ENCODE peak calls at places on chromosome 1, in eight cellular contexts. One of them, this sample, is unnamed.

GRCh38 chr1:47984175-47984789 is 12.9 kb downstream of the TRABD2B start:
- DNase-seq in CD8-positive, alpha-beta T cell: no peak
- DNase-seq in astrocyte: no peak
- DNase-seq in GM06990: no peak
- DNase-seq in GM23338: peak; percentile 81
- DNase-seq in Calu3: no peak
- DNase-seq in GM10248: no peak
- DNase-seq in GM12864: no peak
- DNase-seq in this sample: no peak

GRCh38 chr1:222928212-222928611 is 113.4 kb downstream of the DISP1 start:
- DNase-seq in CD8-positive, alpha-beta T cell: no peak
- DNase-seq in astrocyte: peak; percentile 29
- DNase-seq in GM06990: no peak
- DNase-seq in GM23338: peak; percentile 89
- DNase-seq in Calu3: no peak
- DNase-seq in GM10248: no peak
- DNase-seq in GM12864: no peak
- DNase-seq in this sample: peak; percentile 22

GRCh38 chr1:91282695-91283420 is 121.8 kb downstream of the HFM1 start:
- DNase-seq in CD8-positive, alpha-beta T cell: peak; percentile 4
- DNase-seq in astrocyte: peak; percentile 50
- DNase-seq in GM06990: no peak
- DNase-seq in GM23338: peak; percentile 91
- DNase-seq in Calu3: peak; percentile 66
- DNase-seq in GM10248: peak; percentile 45
- DNase-seq in GM12864: peak; percentile 44
- DNase-seq in this sample: peak; percentile 90

GRCh38 chr1:150221552-150221951 is 14.4 kb downstream of the ANP32E start:
- DNase-seq in CD8-positive, alpha-beta T cell: no peak
- DNase-seq in astrocyte: no peak
- DNase-seq in GM06990: no peak
- DNase-seq in GM23338: peak; percentile 36
- DNase-seq in Calu3: peak; percentile 13
- DNase-seq in GM10248: no peak
- DNase-seq in GM12864: no peak
- DNase-seq in this sample: peak; percentile 71

GRCh38 chr1:198880397-198880796 is 241.6 kb downstream of the PTPRC start:
- DNase-seq in CD8-positive, alpha-beta T cell: no peak
- DNase-seq in astrocyte: peak; percentile 93
- DNase-seq in GM06990: no peak
- DNase-seq in GM23338: no peak
- DNase-seq in Calu3: no peak
- DNase-seq in GM10248: no peak
- DNase-seq in GM12864: no peak
- DNase-seq in this sample: peak; percentile 69

GRCh38 chr1:6207921-6208320 is 2.0 kb downstream of the RNF207 start:
- DNase-seq in CD8-positive, alpha-beta T cell: no peak
- DNase-seq in astrocyte: no peak
- DNase-seq in GM06990: no peak
- DNase-seq in GM23338: no peak
- DNase-seq in Calu3: no peak
- DNase-seq in GM10248: no peak
- DNase-seq in GM12864: no peak
- DNase-seq in this sample: no peak

GRCh38 chr1:54415533-54415932 is 9.3 kb upstream of the SSBP3 start:
- DNase-seq in CD8-positive, alpha-beta T cell: no peak
- DNase-seq in astrocyte: no peak
- DNase-seq in GM06990: no peak
- DNase-seq in GM23338: no peak
- DNase-seq in Calu3: no peak
- DNase-seq in GM10248: no peak
- DNase-seq in GM12864: no peak
- DNase-seq in this sample: no peak

GRCh38 chr1:12460911-12461621 is 156.9 kb downstream of the DHRS3 start:
- DNase-seq in CD8-positive, alpha-beta T cell: no peak
- DNase-seq in astrocyte: peak; percentile 86
- DNase-seq in GM06990: no peak
- DNase-seq in GM23338: no peak
- DNase-seq in Calu3: no peak
- DNase-seq in GM10248: no peak
- DNase-seq in GM12864: no peak
- DNase-seq in this sample: peak; percentile 90

GRCh38 chr1:55064861-55065263 is 25.5 kb downstream of the PCSK9 start:
- DNase-seq in CD8-positive, alpha-beta T cell: no peak
- DNase-seq in astrocyte: peak; percentile 53
- DNase-seq in GM06990: no peak
- DNase-seq in GM23338: no peak
- DNase-seq in Calu3: no peak
- DNase-seq in GM10248: no peak
- DNase-seq in GM12864: no peak
- DNase-seq in this sample: peak; percentile 69

GRCh38 chr1:27298632-27299384 is 23.2 kb upstream of the TMEM222 start:
- DNase-seq in CD8-positive, alpha-beta T cell: no peak
- DNase-seq in astrocyte: no peak
- DNase-seq in GM06990: no peak
- DNase-seq in GM23338: no peak
- DNase-seq in Calu3: no peak
- DNase-seq in GM10248: no peak
- DNase-seq in GM12864: no peak
- DNase-seq in this sample: no peak

GRCh38 chr1:32249831-32250525 is 1.1 kb upstream of the LCK start:
- DNase-seq in CD8-positive, alpha-beta T cell: peak; percentile 76
- DNase-seq in astrocyte: no peak
- DNase-seq in GM06990: peak; percentile 88
- DNase-seq in GM23338: no peak
- DNase-seq in Calu3: no peak
- DNase-seq in GM10248: peak; percentile 86
- DNase-seq in GM12864: peak; percentile 96
- DNase-seq in this sample: no peak

GRCh38 chr1:145995964-145996432 is 381 bp downstream of the TXNIP start:
- DNase-seq in CD8-positive, alpha-beta T cell: no peak
- DNase-seq in astrocyte: no peak
- DNase-seq in GM06990: peak; percentile 18
- DNase-seq in GM23338: peak; percentile 35
- DNase-seq in Calu3: no peak
- DNase-seq in GM10248: no peak
- DNase-seq in GM12864: no peak
- DNase-seq in this sample: no peak

GRCh38 chr1:145805057-145805456 is 18.8 kb downstream of the RNF115 start:
- DNase-seq in CD8-positive, alpha-beta T cell: no peak
- DNase-seq in astrocyte: no peak
- DNase-seq in GM06990: no peak
- DNase-seq in GM23338: no peak
- DNase-seq in Calu3: no peak
- DNase-seq in GM10248: no peak
- DNase-seq in GM12864: no peak
- DNase-seq in this sample: no peak

GRCh38 chr1:218392717-218393116 is 47.6 kb downstream of the TGFB2 start:
- DNase-seq in CD8-positive, alpha-beta T cell: no peak
- DNase-seq in astrocyte: no peak
- DNase-seq in GM06990: no peak
- DNase-seq in GM23338: no peak
- DNase-seq in Calu3: no peak
- DNase-seq in GM10248: no peak
- DNase-seq in GM12864: no peak
- DNase-seq in this sample: no peak

GRCh38 chr1:48055854-48056253 is 58.7 kb upstream of the TRABD2B start:
- DNase-seq in CD8-positive, alpha-beta T cell: no peak
- DNase-seq in astrocyte: no peak
- DNase-seq in GM06990: no peak
- DNase-seq in GM23338: peak; percentile 82
- DNase-seq in Calu3: no peak
- DNase-seq in GM10248: no peak
- DNase-seq in GM12864: no peak
- DNase-seq in this sample: no peak

GRCh38 chr1:85361106-85361505 is 84.7 kb upstream of the BCL10 start:
- DNase-seq in CD8-positive, alpha-beta T cell: no peak
- DNase-seq in astrocyte: peak; percentile 96
- DNase-seq in GM06990: no peak
- DNase-seq in GM23338: no peak
- DNase-seq in Calu3: peak; percentile 17
- DNase-seq in GM10248: no peak
- DNase-seq in GM12864: no peak
- DNase-seq in this sample: peak; percentile 91

GRCh38 chr1:243730499-243731150 is 119.4 kb downstream of the AKT3 start:
- DNase-seq in CD8-positive, alpha-beta T cell: no peak
- DNase-seq in astrocyte: no peak
- DNase-seq in GM06990: no peak
- DNase-seq in GM23338: no peak
- DNase-seq in Calu3: peak; percentile 85
- DNase-seq in GM10248: no peak
- DNase-seq in GM12864: no peak
- DNase-seq in this sample: no peak

GRCh38 chr1:230152999-230153398 is 86.0 kb downstream of the GALNT2 start:
- DNase-seq in CD8-positive, alpha-beta T cell: no peak
- DNase-seq in astrocyte: no peak
- DNase-seq in GM06990: no peak
- DNase-seq in GM23338: no peak
- DNase-seq in Calu3: no peak
- DNase-seq in GM10248: no peak
- DNase-seq in GM12864: no peak
- DNase-seq in this sample: no peak

DNA sequence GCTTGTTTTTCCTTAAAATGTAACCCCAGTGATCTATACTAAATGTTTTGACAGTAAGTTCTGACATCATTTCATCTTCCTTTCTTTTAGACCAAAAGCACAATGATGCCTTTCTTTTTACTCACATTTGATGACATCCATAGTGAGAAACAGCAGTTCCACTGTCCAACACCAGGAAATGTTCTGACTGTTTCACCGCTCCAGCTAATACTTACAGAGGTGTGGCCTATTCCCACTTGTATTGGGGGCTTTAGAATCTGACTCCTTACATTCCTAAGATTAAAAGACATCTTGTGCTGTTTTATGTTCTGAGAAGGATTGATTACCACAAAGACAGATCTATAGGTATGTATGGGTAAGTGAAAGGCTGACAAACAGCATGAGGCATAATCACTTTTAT is 1018.2 kb upstream of the PRMT6 start:
- DNase-seq in CD8-positive, alpha-beta T cell: no peak
- DNase-seq in astrocyte: no peak
- DNase-seq in GM06990: no peak
- DNase-seq in GM23338: no peak
- DNase-seq in Calu3: no peak
- DNase-seq in GM10248: no peak
- DNase-seq in GM12864: no peak
- DNase-seq in this sample: no peak
- TF ChIP-seq CTCF in CD8-positive, alpha-beta T cell: no peak
- TF ChIP-seq CTCF in astrocyte: no peak
- TF ChIP-seq CTCF in GM06990: no peak
- TF ChIP-seq CTCF in GM23338: no peak
- TF ChIP-seq CTCF in Calu3: no peak
- TF ChIP-seq CTCF in GM10248: no peak
- TF ChIP-seq CTCF in GM12864: no peak
- TF ChIP-seq CTCF in this sample: no peak

GRCh38 chr1:30103708-30104107 is 619.7 kb downstream of the MATN1 start:
- DNase-seq in CD8-positive, alpha-beta T cell: no peak
- DNase-seq in astrocyte: no peak
- DNase-seq in GM06990: no peak
- DNase-seq in GM23338: no peak
- DNase-seq in Calu3: no peak
- DNase-seq in GM10248: no peak
- DNase-seq in GM12864: no peak
- DNase-seq in this sample: no peak

GRCh38 chr1:30109853-30110252 is 613.5 kb downstream of the MATN1 start:
- DNase-seq in CD8-positive, alpha-beta T cell: no peak
- DNase-seq in astrocyte: peak; percentile 18
- DNase-seq in GM06990: no peak
- DNase-seq in GM23338: no peak
- DNase-seq in Calu3: no peak
- DNase-seq in GM10248: no peak
- DNase-seq in GM12864: no peak
- DNase-seq in this sample: peak; percentile 69

GRCh38 chr1:30104551-30104950 is 618.8 kb downstream of the MATN1 start:
- DNase-seq in CD8-positive, alpha-beta T cell: no peak
- DNase-seq in astrocyte: no peak
- DNase-seq in GM06990: no peak
- DNase-seq in GM23338: no peak
- DNase-seq in Calu3: no peak
- DNase-seq in GM10248: no peak
- DNase-seq in GM12864: no peak
- DNase-seq in this sample: no peak

GRCh38 chr1:30102605-30103004 is 620.8 kb downstream of the MATN1 start:
- DNase-seq in CD8-positive, alpha-beta T cell: no peak
- DNase-seq in astrocyte: no peak
- DNase-seq in GM06990: no peak
- DNase-seq in GM23338: no peak
- DNase-seq in Calu3: no peak
- DNase-seq in GM10248: no peak
- DNase-seq in GM12864: no peak
- DNase-seq in this sample: no peak

DNA sequence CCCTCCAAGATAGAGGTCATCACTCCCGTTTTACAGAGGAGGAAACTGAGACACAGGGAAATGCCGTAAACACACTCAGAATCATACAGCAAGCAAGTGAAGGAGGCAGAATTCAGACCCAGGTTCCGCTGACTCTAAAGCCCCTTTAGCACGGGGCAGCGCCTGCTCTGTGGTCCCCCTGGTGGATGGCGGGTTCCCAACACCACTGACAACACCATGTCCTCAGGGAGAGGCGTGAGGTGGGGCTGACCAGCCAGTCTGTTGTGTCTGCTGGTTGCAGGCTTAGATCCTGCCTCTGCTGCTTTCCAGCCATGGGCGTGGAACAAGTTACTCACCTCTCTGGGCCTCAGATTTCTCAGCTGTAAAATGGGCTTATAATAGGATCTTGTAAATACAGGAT is 617.3 kb downstream of the MATN1 start:
- DNase-seq in CD8-positive, alpha-beta T cell: no peak
- DNase-seq in astrocyte: no peak
- DNase-seq in GM06990: no peak
- DNase-seq in GM23338: peak; percentile 86
- DNase-seq in Calu3: peak; percentile 74
- DNase-seq in GM10248: no peak
- DNase-seq in GM12864: no peak
- DNase-seq in this sample: peak; percentile 7
- TF ChIP-seq CTCF in CD8-positive, alpha-beta T cell: peak; percentile 3
- TF ChIP-seq CTCF in astrocyte: peak; percentile 45
- TF ChIP-seq CTCF in GM06990: peak; percentile 66
- TF ChIP-seq CTCF in GM23338: peak; percentile 88
- TF ChIP-seq CTCF in Calu3: peak; percentile 84
- TF ChIP-seq CTCF in GM10248: peak; percentile 40
- TF ChIP-seq CTCF in GM12864: peak; percentile 67
- TF ChIP-seq CTCF in this sample: peak; percentile 45

GRCh38 chr1:106456832-106457231 is 599.6 kb upstream of the PRMT6 start:
- DNase-seq in CD8-positive, alpha-beta T cell: no peak
- DNase-seq in astrocyte: no peak
- DNase-seq in GM06990: no peak
- DNase-seq in GM23338: no peak
- DNase-seq in Calu3: no peak
- DNase-seq in GM10248: no peak
- DNase-seq in GM12864: no peak
- DNase-seq in this sample: no peak

GRCh38 chr1:106459418-106459817 is 597.1 kb upstream of the PRMT6 start:
- DNase-seq in CD8-positive, alpha-beta T cell: no peak
- DNase-seq in astrocyte: no peak
- DNase-seq in GM06990: no peak
- DNase-seq in GM23338: no peak
- DNase-seq in Calu3: no peak
- DNase-seq in GM10248: no peak
- DNase-seq in GM12864: no peak
- DNase-seq in this sample: no peak
- TF ChIP-seq CTCF in CD8-positive, alpha-beta T cell: no peak
- TF ChIP-seq CTCF in astrocyte: no peak
- TF ChIP-seq CTCF in GM06990: no peak
- TF ChIP-seq CTCF in GM23338: no peak
- TF ChIP-seq CTCF in Calu3: no peak
- TF ChIP-seq CTCF in GM10248: no peak
- TF ChIP-seq CTCF in GM12864: no peak
- TF ChIP-seq CTCF in this sample: no peak

GRCh38 chr1:107229711-107230110 is 88.9 kb downstream of the NTNG1 start:
- DNase-seq in CD8-positive, alpha-beta T cell: no peak
- DNase-seq in astrocyte: no peak
- DNase-seq in GM06990: no peak
- DNase-seq in GM23338: no peak
- DNase-seq in Calu3: no peak
- DNase-seq in GM10248: no peak
- DNase-seq in GM12864: no peak
- DNase-seq in this sample: no peak
- TF ChIP-seq CTCF in CD8-positive, alpha-beta T cell: no peak
- TF ChIP-seq CTCF in astrocyte: no peak
- TF ChIP-seq CTCF in GM06990: no peak
- TF ChIP-seq CTCF in GM23338: no peak
- TF ChIP-seq CTCF in Calu3: no peak
- TF ChIP-seq CTCF in GM10248: no peak
- TF ChIP-seq CTCF in GM12864: no peak
- TF ChIP-seq CTCF in this sample: no peak